ENCODE peak calls at places on chromosomes 4 and X, in four cellular contexts. V, M, W and C are unnamed samples.

GRCh38 chr4:161320377-161320776 is 843.4 kb downstream of the FSTL5 start:
- DNase-seq in M (no peak), W (peak; percentile 2), V (peak; percentile 34), C (no peak)

GRCh38 chr4:85430697-85431096 is 44.3 kb upstream of the ARHGAP24 start:
- DNase-seq in V (no peak), M (no peak), W (no peak), C (no peak)

GRCh38 chr4:173591760-173592159 is 61.7 kb upstream of the HAND2 start:
- DNase-seq in W (no peak), V (no peak), M (no peak), C (no peak)

GRCh38 chr4:185068837-185069236 is 50.5 kb downstream of the HELT start:
- DNase-seq in W (no peak), M (no peak), V (no peak), C (no peak)

GRCh38 chrX:23548164-23548563 is 119.1 kb upstream of the PRDX4 start:
- DNase-seq in W (no peak), M (no peak), V (no peak), C (peak; percentile 13)

GRCh38 chr4:8215001-8215427 is 15.9 kb downstream of the SH3TC1 start:
- DNase-seq in V (peak; percentile 85), W (peak; percentile 91), M (no peak), C (peak; percentile 33)

GRCh38 chr4:104967034-104967401 is 179.7 kb upstream of the TET2 start:
- DNase-seq in V (no peak), M (peak; percentile 50), W (no peak), C (no peak)

GRCh38 chr4:185874516-185875230 is 62.7 kb upstream of the SORBS2 start:
- DNase-seq in V (no peak), M (no peak), W (peak; percentile 66), C (no peak)

GRCh38 chr4:83657336-83657735 is 121.4 kb downstream of the GPAT3 start:
- DNase-seq in V (no peak), M (no peak), W (no peak), C (no peak)

GRCh38 chrX:107775734-107776511 is at the start of gene TSC22D3:
- DNase-seq in M (peak; percentile 81), V (no peak), W (peak; percentile 73), C (no peak)

GRCh38 chrX:103687696-103688191 is 1.2 kb upstream of the MORF4L2 start:
- DNase-seq in M (peak; percentile 67), V (peak; percentile 54), W (peak; percentile 86), C (peak; percentile 37)

GRCh38 chr4:176438401-176438800 is 118.6 kb downstream of the SPCS3 start:
- DNase-seq in M (no peak), W (no peak), V (no peak), C (no peak)

GRCh38 chr4:144590020-144590419 is 55.9 kb upstream of the HHIP start:
- DNase-seq in V (no peak), W (no peak), M (no peak), C (no peak)

GRCh38 chr4:147696866-147697265 is 12.9 kb upstream of the PRMT9 start:
- DNase-seq in W (no peak), V (no peak), M (no peak), C (no peak)

GRCh38 chrX:151458824-151459223 is 61.8 kb downstream of the VMA21 start:
- DNase-seq in V (no peak), M (no peak), W (peak; percentile 1), C (no peak)

GRCh38 chrX:55039471-55039870 is 8.7 kb upstream of the ALAS2 start:
- DNase-seq in V (no peak), M (no peak), W (peak; percentile 49), C (no peak)

GRCh38 chr4:5199142-5199541 is 147.9 kb downstream of the STK32B start:
- DNase-seq in W (no peak), M (no peak), V (no peak), C (no peak)

GRCh38 chr4:185183622-185184281 is 20.0 kb downstream of the CFAP97 start:
- DNase-seq in M (peak; percentile 87), V (peak; percentile 89), W (peak; percentile 96), C (peak; percentile 71)

GRCh38 chrX:151714367-151714766 is 1.5 kb upstream of the FATE1 start:
- DNase-seq in W (no peak), M (no peak), V (no peak), C (no peak)

DNA sequence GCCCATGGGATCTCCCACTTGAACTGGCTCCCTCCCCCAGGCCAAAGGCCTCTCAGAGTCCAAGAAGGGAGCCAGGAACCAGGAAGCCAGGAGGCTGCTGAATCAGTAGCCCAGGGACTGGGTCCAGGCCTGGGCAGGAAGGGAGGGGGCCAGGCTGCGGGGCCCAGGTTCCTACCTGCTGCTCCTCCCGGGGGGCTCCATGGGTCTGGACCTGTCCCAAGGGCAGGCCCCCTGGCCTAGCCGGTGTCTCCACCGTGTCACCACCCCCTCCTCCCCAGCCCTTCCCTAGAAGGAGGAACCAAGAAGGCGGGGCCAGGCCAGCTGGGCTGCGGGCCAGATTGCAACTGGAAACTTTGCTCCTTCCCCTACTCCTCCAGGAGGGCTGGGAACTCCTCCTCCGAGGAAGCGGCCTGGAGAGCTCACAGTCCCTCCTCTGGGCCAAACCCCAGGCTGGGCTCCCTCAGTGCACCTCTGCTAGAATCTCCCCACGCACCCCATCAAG is at the start of gene IQSEC2:
- DNase-seq in W (peak; percentile 74), M (peak; percentile 89), V (no peak), C (no peak)
- H3K4me3 ChIP-seq in W (peak within 1 kb of the TSS; percentile 51), M (peak within 1 kb of the TSS; percentile 38), V (no peak within 1 kb of the TSS), C (peak within 1 kb of the TSS; percentile 42)

DNA sequence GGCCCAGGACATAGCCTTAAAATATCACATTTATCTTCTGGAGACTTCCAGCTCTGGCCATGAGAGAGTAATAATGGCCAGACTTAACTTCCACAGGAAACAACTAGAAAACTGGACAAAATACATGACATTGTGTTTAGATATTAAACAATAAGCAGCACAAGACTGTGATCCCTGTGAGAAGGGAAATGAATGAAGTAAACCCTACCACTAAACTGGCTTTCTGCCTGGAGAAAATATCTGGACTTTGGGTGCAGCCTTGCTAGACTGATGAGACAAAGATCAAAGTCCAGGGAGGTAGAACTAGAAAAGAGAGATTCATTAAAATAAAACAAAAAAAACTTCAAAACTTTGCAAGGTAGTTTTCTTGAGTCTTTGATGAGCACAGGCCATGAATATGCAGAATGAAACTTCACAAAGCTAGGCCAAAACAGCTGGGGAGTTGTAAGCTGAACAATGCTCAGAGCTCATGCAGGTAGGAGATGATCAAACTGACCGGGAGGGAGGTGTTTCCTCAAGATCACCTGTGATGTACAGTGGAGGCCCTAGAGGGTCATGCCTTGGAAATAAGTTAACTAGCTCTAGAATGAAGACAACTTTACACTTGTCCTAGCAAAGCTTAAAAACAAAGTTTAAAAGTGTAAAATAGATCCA is 147.0 kb upstream of the SH3RF1 start:
- DNase-seq in W (no peak), M (no peak), V (no peak), C (no peak)
- H3K4me3 ChIP-seq in W (no peak overlapping the region), M (no peak overlapping the region), V (no peak overlapping the region), C (no peak overlapping the region)

DNA sequence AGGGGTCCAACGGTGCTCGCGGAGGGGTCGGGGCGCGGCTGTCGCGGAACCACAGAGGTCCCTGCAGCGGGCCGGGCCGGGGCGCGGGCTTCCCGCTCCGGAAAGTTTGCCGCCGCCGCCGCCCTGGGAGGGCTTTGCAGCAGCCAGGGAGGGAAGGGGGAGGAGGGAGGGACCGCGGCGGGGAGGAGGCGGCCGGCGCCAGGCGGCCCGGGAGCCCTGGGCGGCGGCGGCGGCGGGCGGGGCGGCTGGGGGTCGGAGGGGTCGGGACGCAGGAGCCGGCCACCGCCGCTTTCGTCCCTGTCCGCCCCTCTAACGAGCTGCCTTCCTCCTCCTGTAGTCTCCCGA is 375 bp downstream of the FGFR3 start:
- DNase-seq in V (no peak), W (peak; percentile 16), M (peak; percentile 65), C (no peak)
- H3K4me3 ChIP-seq in V (peak overlapping the region; percentile 34), W (peak overlapping the region; percentile 35), M (peak overlapping the region; percentile 63), C (peak overlapping the region; percentile 44)

DNA sequence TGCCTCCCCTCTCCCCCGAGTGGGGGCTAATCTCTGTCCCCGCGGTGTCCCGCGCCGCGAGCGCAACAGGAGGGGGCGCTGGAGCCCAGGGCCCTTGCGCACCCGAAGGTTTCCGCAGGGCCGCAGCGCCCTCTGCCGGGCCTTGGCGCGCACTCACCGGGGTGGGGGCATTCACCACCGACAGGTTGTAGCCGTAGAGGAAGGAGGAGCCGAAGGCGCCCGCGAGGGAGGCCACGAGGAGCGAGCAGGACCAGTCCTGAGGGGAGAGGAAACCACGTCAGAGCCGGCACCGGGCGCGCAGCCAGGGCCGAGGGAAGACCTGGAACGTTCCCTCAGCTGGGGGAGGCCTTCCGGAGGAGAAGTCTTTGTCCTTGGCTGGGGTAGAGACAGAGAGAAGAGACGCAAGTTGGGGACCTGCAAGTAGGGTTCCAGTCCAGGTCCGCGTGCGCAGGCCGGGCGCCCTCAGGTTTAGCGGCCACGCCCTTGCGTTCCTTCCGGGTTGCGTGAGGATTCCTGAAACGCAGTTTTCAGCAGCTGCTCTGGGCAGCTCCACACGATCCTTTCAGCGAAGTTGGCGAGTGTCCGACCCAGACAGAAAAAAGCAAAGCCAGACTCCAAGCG is 2.4 kb downstream of the SLC2A9 start:
- DNase-seq in V (peak; percentile 93), W (peak; percentile 98), M (peak; percentile 97), C (peak; percentile 82)
- H3K4me3 ChIP-seq in V (peak overlapping the region; percentile 70), W (peak overlapping the region; percentile 48), M (peak overlapping the region; percentile 29), C (peak overlapping the region; percentile 46)

GRCh38 chr4:107349732-107350131 is 313.6 kb upstream of the DKK2 start:
- DNase-seq in W (no peak), V (no peak), M (no peak), C (no peak)
- H3K4me3 ChIP-seq in W (no peak overlapping the region), V (no peak overlapping the region), M (no peak overlapping the region), C (no peak overlapping the region)

DNA sequence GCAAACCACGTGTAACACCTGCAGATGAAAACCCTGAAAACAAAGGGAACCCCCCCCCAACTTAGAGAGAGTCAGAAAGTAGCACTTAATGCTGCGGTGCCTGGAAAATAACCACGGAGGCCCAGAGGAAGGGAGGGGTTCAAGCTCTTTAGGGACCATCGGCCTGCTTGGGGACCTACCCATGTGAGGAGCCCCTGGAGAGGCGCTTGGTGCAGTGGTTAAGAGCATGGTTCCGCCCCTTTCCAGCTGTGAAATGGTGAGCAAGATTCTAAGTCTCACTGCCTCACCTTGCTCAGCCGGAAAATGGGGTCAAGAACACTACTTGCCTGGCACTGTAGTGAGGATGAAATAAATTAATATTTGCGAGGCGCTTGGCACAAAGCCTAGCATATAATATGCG is 13.8 kb downstream of the SLC25A5 start:
- DNase-seq in M (no peak), V (no peak), W (no peak), C (no peak)
- H3K4me3 ChIP-seq in M (peak overlapping the region; percentile 22), V (no peak overlapping the region), W (peak overlapping the region; percentile 40), C (peak overlapping the region; percentile 33)

DNA sequence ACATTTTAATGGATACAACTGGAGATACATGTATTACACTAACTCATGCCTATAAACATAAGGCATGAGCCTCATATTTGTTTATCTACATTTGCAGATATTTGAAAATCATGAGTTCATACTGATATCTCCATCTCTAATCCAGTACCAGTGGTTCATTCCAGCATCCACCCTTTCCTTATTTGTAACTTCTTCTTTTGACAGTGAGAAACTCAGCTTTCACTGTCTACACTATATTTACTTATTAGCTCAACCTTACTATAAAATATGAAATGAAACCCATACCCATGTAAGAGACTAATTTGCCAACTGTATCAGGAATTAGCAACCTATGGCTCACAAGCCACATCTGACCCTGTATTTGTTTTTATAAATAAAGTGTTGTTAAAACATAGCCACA is 161.9 kb upstream of the GPRIN3 start:
- DNase-seq in V (no peak), W (peak; percentile 8), M (no peak), C (no peak)
- H3K4me3 ChIP-seq in V (no peak overlapping the region), W (peak overlapping the region; percentile 22), M (no peak overlapping the region), C (no peak overlapping the region)